ENCODE peak calls at places on chromosomes 3 and 15, in seven cellular contexts. G, X, S, W, V, C and Z are unnamed samples.

GRCh38 chr15:70269991-70270751 is 172.5 kb upstream of the TLE3 start:
- DNase-seq in V (peak), G (no peak), W (no peak), S (no peak), C (no peak), X (no peak), Z (no peak)

GRCh38 chr15:90810354-90810753 is 58.0 kb upstream of the FURIN start:
- DNase-seq in X (no peak), S (no peak), G (no peak), V (no peak), C (no peak), W (no peak), Z (no peak)

GRCh38 chr3:185796431-185797107 is 28.3 kb downstream of the IGF2BP2 start:
- DNase-seq in W (peak), S (no peak), V (peak), C (no peak), G (no peak), X (no peak), Z (no peak)

GRCh38 chr15:63504979-63505841 is 817 bp downstream of the USP3 start:
- DNase-seq in C (peak), S (no peak), G (peak), W (peak), V (peak), X (no peak), Z (no peak)

GRCh38 chr3:160403028-160403545 is 3.6 kb downstream of the SMC4 start:
- DNase-seq in V (peak), X (no peak), C (no peak), S (no peak), G (no peak), W (peak), Z (no peak)

GRCh38 chr3:187770224-187770623 is 25.0 kb upstream of the BCL6 start:
- DNase-seq in W (no peak), C (no peak), X (no peak), G (no peak), V (no peak), S (no peak), Z (no peak)

GRCh38 chr3:189646902-189647542 is 15.8 kb downstream of the TP63 start:
- DNase-seq in X (no peak), V (peak), G (no peak), W (no peak), S (no peak), C (peak), Z (no peak)

GRCh38 chr3:55686720-55687254 is 199.7 kb upstream of the WNT5A start:
- DNase-seq in S (no peak), G (no peak), W (peak), X (no peak), V (no peak), C (no peak), Z (no peak)

GRCh38 chr15:66169023-66169422 is 84.5 kb downstream of the MEGF11 start:
- DNase-seq in G (no peak), V (peak), C (no peak), S (no peak), X (no peak), W (no peak), Z (peak)

GRCh38 chr3:169116056-169116693 is 547.3 kb downstream of the MECOM start:
- DNase-seq in V (peak), S (no peak), X (no peak), C (no peak), G (no peak), W (no peak), Z (no peak)

GRCh38 chr15:101307897-101308603 is 13.0 kb upstream of the SNRPA1 start:
- DNase-seq in X (no peak), C (no peak), G (no peak), S (no peak), W (no peak), V (no peak), Z (no peak)

GRCh38 chr15:39367591-39367990 is 213.3 kb upstream of the THBS1 start:
- DNase-seq in W (no peak), C (no peak), S (no peak), V (no peak), G (no peak), X (peak), Z (no peak)